ENCODE peak calls at places on chromosomes 7 and 10, in nine cellular contexts. R, S, E, N, K, W, X, A and G are unnamed samples.

GRCh38 chr7:91759205-91759863 is 121.2 kb downstream of the MTERF1 start:
- DNase-seq in W (no peak), R (peak), N (peak), K (no peak), E (no peak), A (no peak), X (peak), S (no peak), G (peak)

GRCh38 chr7:127447326-127447945 is 54.9 kb upstream of the ZNF800 start:
- DNase-seq in S (no peak), E (no peak), R (peak), W (no peak), A (peak), K (peak), N (peak), X (peak), G (no peak)

GRCh38 chr7:96187735-96188622 is 133.9 kb downstream of the SLC25A13 start:
- DNase-seq in W (no peak), E (no peak), N (no peak), K (no peak), S (no peak), R (no peak), A (no peak), X (no peak), G (no peak)

GRCh38 chr10:76970795-76971519 is 666.7 kb downstream of the KCNMA1 start:
- DNase-seq in E (no peak), R (no peak), A (no peak), X (no peak), N (no peak), S (no peak), K (no peak), W (no peak), G (no peak)

GRCh38 chr10:131748831-131749766 is 151.7 kb upstream of the PPP2R2D start:
- DNase-seq in S (no peak), X (no peak), W (no peak), K (no peak), N (no peak), A (no peak), R (no peak), E (no peak), G (no peak)

GRCh38 chr7:17474724-17475344 is 176.4 kb downstream of the AHR start:
- DNase-seq in K (no peak), A (no peak), N (no peak), E (no peak), S (no peak), R (no peak), X (no peak), W (no peak), G (no peak)

GRCh38 chr10:43250925-43251663 is 15.8 kb downstream of the RASGEF1A start:
- DNase-seq in K (no peak), E (no peak), A (no peak), R (no peak), W (no peak), N (no peak), S (no peak), X (no peak), G (peak)

GRCh38 chr10:114343623-114344306 is 60.5 kb downstream of the AFAP1L2 start:
- DNase-seq in W (no peak), R (no peak), X (peak), N (peak), E (no peak), S (no peak), K (no peak), A (no peak), G (no peak)

GRCh38 chr10:3514691-3515090 is 270.3 kb downstream of the KLF6 start:
- DNase-seq in E (no peak), X (no peak), R (no peak), K (no peak), A (no peak), S (no peak), N (no peak), W (no peak), G (no peak)

GRCh38 chr7:132709971-132710567 is 133.8 kb upstream of the PLXNA4 start:
- DNase-seq in E (no peak), W (no peak), S (no peak), X (peak), N (peak), K (no peak), R (peak), A (no peak), G (peak)

GRCh38 chr10:97805096-97805879 is 33.5 kb upstream of the SFRP5 start:
- DNase-seq in S (no peak), A (no peak), R (no peak), E (no peak), N (no peak), X (no peak), K (no peak), W (no peak), G (no peak)

GRCh38 chr10:103736763-103737162 is 118.6 kb downstream of the SH3PXD2A start:
- DNase-seq in E (no peak), X (no peak), R (no peak), S (no peak), K (no peak), W (no peak), A (no peak), N (peak), G (no peak)

GRCh38 chr10:116849271-116850057 is at the start of gene ENO4:
- DNase-seq in K (peak), R (peak), E (peak), N (peak), S (no peak), X (peak), A (no peak), W (peak), G (peak)